ENCODE peak calls at places on chromosomes 6 and 20, in ten cellular contexts. One of them, this sample, is unnamed.

GRCh38 chr6:125188594-125189203 is 35.1 kb downstream of the TPD52L1 start:
- DNase-seq in tibial nerve: no peak
- DNase-seq in midbrain: no peak
- DNase-seq in CD8-positive, alpha-beta T cell: no peak
- DNase-seq in NCI-H1105: no peak
- DNase-seq in astrocyte of the cerebellum: no peak
- DNase-seq in Caki2: peak
- DNase-seq in KG1: no peak
- DNase-seq in stimulated activated naive CD8-positive, alpha-beta T cell treated with anti-CD3 and anti-CD28 coated beads, Interleukin-15, amount 100 ng/mL, for 72 hours: no peak
- DNase-seq in T-helper 1 cell: no peak
- DNase-seq in this sample: no peak

GRCh38 chr20:1456300-1456699 is 10.3 kb downstream of the NSFL1C start:
- DNase-seq in tibial nerve: no peak
- DNase-seq in midbrain: no peak
- DNase-seq in CD8-positive, alpha-beta T cell: no peak
- DNase-seq in NCI-H1105: no peak
- DNase-seq in astrocyte of the cerebellum: peak
- DNase-seq in Caki2: no peak
- DNase-seq in KG1: no peak
- DNase-seq in stimulated activated naive CD8-positive, alpha-beta T cell treated with anti-CD3 and anti-CD28 coated beads, Interleukin-15, amount 100 ng/mL, for 72 hours: no peak
- DNase-seq in T-helper 1 cell: no peak
- DNase-seq in this sample: no peak

GRCh38 chr20:35870541-35871307 is 83.6 kb downstream of the SCAND1 start:
- DNase-seq in tibial nerve: no peak
- DNase-seq in midbrain: no peak
- DNase-seq in CD8-positive, alpha-beta T cell: no peak
- DNase-seq in NCI-H1105: no peak
- DNase-seq in astrocyte of the cerebellum: no peak
- DNase-seq in Caki2: no peak
- DNase-seq in KG1: no peak
- DNase-seq in stimulated activated naive CD8-positive, alpha-beta T cell treated with anti-CD3 and anti-CD28 coated beads, Interleukin-15, amount 100 ng/mL, for 72 hours: no peak
- DNase-seq in T-helper 1 cell: no peak
- DNase-seq in this sample: no peak

GRCh38 chr20:61932199-61932592 is 133.5 kb downstream of the TAF4 start:
- DNase-seq in tibial nerve: peak
- DNase-seq in midbrain: no peak
- DNase-seq in CD8-positive, alpha-beta T cell: no peak
- DNase-seq in NCI-H1105: no peak
- DNase-seq in astrocyte of the cerebellum: no peak
- DNase-seq in Caki2: no peak
- DNase-seq in KG1: no peak
- DNase-seq in stimulated activated naive CD8-positive, alpha-beta T cell treated with anti-CD3 and anti-CD28 coated beads, Interleukin-15, amount 100 ng/mL, for 72 hours: no peak
- DNase-seq in T-helper 1 cell: no peak
- DNase-seq in this sample: peak

GRCh38 chr6:132357120-132357519 is 44.2 kb downstream of the MOXD1 start:
- DNase-seq in tibial nerve: no peak
- DNase-seq in midbrain: no peak
- DNase-seq in CD8-positive, alpha-beta T cell: no peak
- DNase-seq in NCI-H1105: no peak
- DNase-seq in astrocyte of the cerebellum: no peak
- DNase-seq in Caki2: no peak
- DNase-seq in KG1: no peak
- DNase-seq in stimulated activated naive CD8-positive, alpha-beta T cell treated with anti-CD3 and anti-CD28 coated beads, Interleukin-15, amount 100 ng/mL, for 72 hours: no peak
- DNase-seq in T-helper 1 cell: no peak
- DNase-seq in this sample: no peak

GRCh38 chr6:113301651-113302050 is 555.5 kb upstream of the MARCKS start:
- DNase-seq in tibial nerve: no peak
- DNase-seq in midbrain: no peak
- DNase-seq in CD8-positive, alpha-beta T cell: no peak
- DNase-seq in NCI-H1105: no peak
- DNase-seq in astrocyte of the cerebellum: no peak
- DNase-seq in Caki2: no peak
- DNase-seq in KG1: no peak
- DNase-seq in stimulated activated naive CD8-positive, alpha-beta T cell treated with anti-CD3 and anti-CD28 coated beads, Interleukin-15, amount 100 ng/mL, for 72 hours: no peak
- DNase-seq in T-helper 1 cell: no peak
- DNase-seq in this sample: no peak

GRCh38 chr6:89139509-89140346 is 6.1 kb upstream of the PM20D2 start:
- DNase-seq in tibial nerve: no peak
- DNase-seq in midbrain: no peak
- DNase-seq in CD8-positive, alpha-beta T cell: no peak
- DNase-seq in NCI-H1105: no peak
- DNase-seq in astrocyte of the cerebellum: no peak
- DNase-seq in Caki2: peak
- DNase-seq in KG1: no peak
- DNase-seq in stimulated activated naive CD8-positive, alpha-beta T cell treated with anti-CD3 and anti-CD28 coated beads, Interleukin-15, amount 100 ng/mL, for 72 hours: no peak
- DNase-seq in T-helper 1 cell: no peak
- DNase-seq in this sample: no peak

GRCh38 chr20:53914091-53914860 is 156.1 kb downstream of the BCAS1 start:
- DNase-seq in tibial nerve: no peak
- DNase-seq in midbrain: no peak
- DNase-seq in CD8-positive, alpha-beta T cell: no peak
- DNase-seq in NCI-H1105: no peak
- DNase-seq in astrocyte of the cerebellum: no peak
- DNase-seq in Caki2: no peak
- DNase-seq in KG1: no peak
- DNase-seq in stimulated activated naive CD8-positive, alpha-beta T cell treated with anti-CD3 and anti-CD28 coated beads, Interleukin-15, amount 100 ng/mL, for 72 hours: no peak
- DNase-seq in T-helper 1 cell: no peak
- DNase-seq in this sample: no peak

GRCh38 chr6:26351544-26351953 is 13.4 kb upstream of the BTN3A2 start:
- DNase-seq in tibial nerve: no peak
- DNase-seq in midbrain: no peak
- DNase-seq in CD8-positive, alpha-beta T cell: no peak
- DNase-seq in NCI-H1105: no peak
- DNase-seq in astrocyte of the cerebellum: peak
- DNase-seq in Caki2: peak
- DNase-seq in KG1: no peak
- DNase-seq in stimulated activated naive CD8-positive, alpha-beta T cell treated with anti-CD3 and anti-CD28 coated beads, Interleukin-15, amount 100 ng/mL, for 72 hours: no peak
- DNase-seq in T-helper 1 cell: no peak
- DNase-seq in this sample: no peak

GRCh38 chr6:73452107-73452461 is at the start of gene CGAS:
- DNase-seq in tibial nerve: peak
- DNase-seq in midbrain: peak
- DNase-seq in CD8-positive, alpha-beta T cell: peak
- DNase-seq in NCI-H1105: no peak
- DNase-seq in astrocyte of the cerebellum: peak
- DNase-seq in Caki2: peak
- DNase-seq in KG1: peak
- DNase-seq in stimulated activated naive CD8-positive, alpha-beta T cell treated with anti-CD3 and anti-CD28 coated beads, Interleukin-15, amount 100 ng/mL, for 72 hours: peak
- DNase-seq in T-helper 1 cell: peak
- DNase-seq in this sample: peak

GRCh38 chr6:292506-293184 is 358 bp downstream of the DUSP22 start:
- DNase-seq in tibial nerve: peak
- DNase-seq in midbrain: no peak
- DNase-seq in CD8-positive, alpha-beta T cell: peak
- DNase-seq in NCI-H1105: no peak
- DNase-seq in astrocyte of the cerebellum: no peak
- DNase-seq in Caki2: no peak
- DNase-seq in KG1: no peak
- DNase-seq in stimulated activated naive CD8-positive, alpha-beta T cell treated with anti-CD3 and anti-CD28 coated beads, Interleukin-15, amount 100 ng/mL, for 72 hours: peak
- DNase-seq in T-helper 1 cell: peak
- DNase-seq in this sample: peak